ENCODE peak calls at places on chromosomes 6 and 20, in seven cellular contexts. O, T, V, K, N, W and S are unnamed samples.

GRCh38 chr20:48538058-48538825 is 289.6 kb downstream of the PREX1 start:
- DNase-seq in W (peak; percentile 83), O (no peak), K (peak; percentile 90), T (no peak), N (peak; percentile 91), V (no peak), S (peak; percentile 40)

GRCh38 chr20:64244281-64244805 is 11.2 kb upstream of the PCMTD2 start:
- DNase-seq in T (no peak), O (no peak), N (no peak), W (no peak), V (no peak), K (no peak), S (no peak)

GRCh38 chr20:62832212-62832922 is 15.5 kb downstream of the COL9A3 start:
- DNase-seq in N (peak; percentile 57), O (no peak), T (no peak), V (peak; percentile 79), K (no peak), W (no peak), S (peak; percentile 84)

GRCh38 chr20:41370176-41370575 is 3.6 kb upstream of the EMILIN3 start:
- DNase-seq in V (no peak), N (no peak), T (no peak), W (no peak), K (peak; percentile 17), O (no peak), S (no peak)

GRCh38 chr6:167956983-167957492 is 40.4 kb upstream of the KIF25 start:
- DNase-seq in V (no peak), W (peak; percentile 55), O (no peak), K (no peak), N (no peak), T (no peak), S (no peak)

GRCh38 chr6:130029163-130029562 is 10.8 kb downstream of the L3MBTL3 start:
- DNase-seq in O (no peak), V (peak; percentile 64), T (no peak), W (no peak), N (no peak), K (no peak), S (no peak)

GRCh38 chr6:138817799-138818198 is 21.9 kb downstream of the ECT2L start:
- DNase-seq in T (no peak), V (no peak), W (no peak), K (peak; percentile 100), O (no peak), N (no peak), S (peak; percentile 46)

GRCh38 chr20:46060301-46060881 is 29.4 kb downstream of the NCOA5 start:
- DNase-seq in T (no peak), O (peak; percentile 48), N (no peak), K (no peak), W (no peak), V (peak; percentile 36), S (no peak)

GRCh38 chr6:33851959-33852358 is 48.2 kb upstream of the MLN start:
- DNase-seq in V (no peak), K (no peak), O (no peak), T (no peak), N (peak; percentile 62), W (no peak), S (peak; percentile 93)

GRCh38 chr6:85756982-85757381 is 114.3 kb upstream of the SYNCRIP start:
- DNase-seq in N (no peak), T (peak; percentile 5), K (no peak), V (peak; percentile 51), W (no peak), O (no peak), S (no peak)

GRCh38 chr6:6694368-6694780 is 105.9 kb downstream of the LY86 start:
- DNase-seq in N (no peak), O (no peak), T (no peak), W (no peak), V (no peak), K (no peak), S (peak; percentile 44)

GRCh38 chr6:34226731-34227586 is 9.7 kb upstream of the HMGA1 start:
- DNase-seq in N (no peak), V (no peak), W (no peak), K (no peak), T (no peak), O (no peak), S (peak; percentile 82)

GRCh38 chr6:35360349-35361138 is 18.2 kb downstream of the PPARD start:
- DNase-seq in O (no peak), N (peak; percentile 27), V (no peak), T (no peak), W (no peak), K (peak; percentile 70), S (peak; percentile 73)

GRCh38 chr20:9458075-9458818 is 56.1 kb upstream of the LAMP5 start:
- DNase-seq in T (no peak), W (no peak), K (peak; percentile 58), N (peak; percentile 35), V (peak; percentile 84), O (no peak), S (peak; percentile 12)

GRCh38 chr6:20117474-20117873 is 94.8 kb downstream of the MBOAT1 start:
- DNase-seq in W (no peak), T (no peak), V (no peak), N (peak; percentile 32), K (peak; percentile 67), O (no peak), S (no peak)

GRCh38 chr6:163526356-163526755 is 111.8 kb downstream of the QKI start:
- DNase-seq in K (no peak), N (no peak), T (no peak), O (no peak), V (no peak), W (no peak), S (no peak)

GRCh38 chr20:61899971-61900370 is 165.7 kb downstream of the TAF4 start:
- DNase-seq in K (no peak), O (no peak), N (no peak), W (no peak), T (no peak), V (no peak), S (no peak)

GRCh38 chr20:37668166-37668565 is 25.7 kb upstream of the CTNNBL1 start:
- DNase-seq in V (no peak), T (no peak), O (no peak), W (no peak), K (no peak), N (no peak), S (no peak)

GRCh38 chr6:170259301-170259700 is 31.6 kb downstream of the DLL1 start:
- DNase-seq in K (no peak), T (no peak), V (no peak), W (no peak), N (no peak), O (no peak), S (no peak)

GRCh38 chr6:158819213-158819976 is at the start of gene EZR:
- DNase-seq in V (peak; percentile 74), W (peak; percentile 84), N (peak; percentile 66), T (no peak), K (peak; percentile 76), O (peak; percentile 86), S (peak; percentile 97)

GRCh38 chr6:130376921-130377320 is 11.1 kb downstream of the TMEM200A start:
- DNase-seq in N (no peak), K (no peak), O (no peak), W (no peak), T (no peak), V (no peak), S (no peak)

GRCh38 chr20:4720977-4721349 is 746 bp upstream of the PRND start:
- DNase-seq in T (no peak), O (no peak), N (no peak), V (no peak), W (no peak), K (no peak), S (peak; percentile 62)
- H3K4me3 ChIP-seq in T (no peak overlapping the region), O (no peak overlapping the region), N (no peak overlapping the region), V (peak overlapping the region; percentile 27), W (no peak overlapping the region), K (no peak overlapping the region), S (no peak overlapping the region)

GRCh38 chr20:34461779-34462087 is 54.5 kb upstream of the DYNLRB1 start:
- DNase-seq in T (no peak), O (no peak), W (no peak), V (no peak), K (no peak), N (no peak), S (no peak)
- H3K36me3 ChIP-seq in T (peaks cover 21% of the 10 kb centered on the region), O (peaks cover 26% of the 10 kb centered on the region), W (peaks cover 83% of the 10 kb centered on the region), V (peaks cover 4% of the 10 kb centered on the region), K (peaks cover 35% of the 10 kb centered on the region), N (peaks cover 58% of the 10 kb centered on the region), S (peaks cover 5% of the 10 kb centered on the region)

DNA sequence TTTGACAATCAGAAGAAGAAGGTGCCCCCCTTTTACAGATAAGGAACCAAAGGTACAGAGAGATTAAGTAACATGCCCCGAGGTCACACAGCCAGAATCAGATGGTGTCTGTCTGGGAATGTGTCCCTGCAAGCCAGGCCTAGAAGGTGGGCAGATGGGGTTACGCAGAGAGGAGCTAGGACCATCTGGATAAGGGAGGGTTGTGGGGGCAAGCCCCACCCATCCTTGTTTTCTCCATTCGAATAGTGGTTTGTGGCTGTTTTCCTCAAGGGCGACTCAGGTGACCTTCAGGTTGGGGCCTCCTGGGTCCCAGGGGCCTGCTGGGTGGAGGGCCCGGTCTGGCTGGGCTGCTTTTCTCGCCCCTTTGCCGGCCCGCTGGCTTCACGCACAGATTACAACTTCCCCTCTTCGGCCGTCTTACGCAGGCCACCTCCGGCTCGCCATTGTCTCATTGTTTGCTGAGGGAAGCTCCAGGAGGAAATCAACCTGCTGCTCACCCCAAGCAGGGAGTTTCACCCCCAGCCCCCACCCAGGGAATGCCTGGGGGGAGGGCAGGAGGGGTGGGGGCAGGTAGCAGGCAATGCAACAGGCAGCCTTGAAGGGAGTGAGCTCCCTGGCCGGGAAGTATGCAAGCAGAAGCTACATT is 30.8 kb upstream of the CSNK2A1 start:
- DNase-seq in N (peak; percentile 64), T (no peak), V (no peak), W (no peak), K (no peak), O (no peak), S (peak; percentile 72)
- H3K27me3 ChIP-seq in N (peaks cover 17% of the 10 kb centered on the region), T (peaks cover 11% of the 10 kb centered on the region), V (peaks cover 7% of the 10 kb centered on the region), W (peaks cover 36% of the 10 kb centered on the region), K (peaks cover 4% of the 10 kb centered on the region), O (no peaks in the 10 kb centered on the region), S (no peaks in the 10 kb centered on the region)

GRCh38 chr6:113997106-113997505 is 26.2 kb upstream of the HDAC2 start:
- DNase-seq in K (peak; percentile 59), V (no peak), N (no peak), T (peak; percentile 78), O (no peak), W (no peak), S (no peak)

GRCh38 chr6:113999284-113999683 is 28.3 kb upstream of the HDAC2 start:
- DNase-seq in T (no peak), W (no peak), N (no peak), O (no peak), K (no peak), V (no peak), S (no peak)

GRCh38 chr6:113994934-113995342 is 24.0 kb upstream of the HDAC2 start:
- DNase-seq in O (no peak), T (peak; percentile 92), W (peak; percentile 88), N (peak; percentile 43), V (peak; percentile 80), K (peak; percentile 86), S (peak; percentile 53)

GRCh38 chr6:113998811-113999210 is 27.9 kb upstream of the HDAC2 start:
- DNase-seq in K (no peak), O (no peak), T (no peak), N (no peak), V (no peak), W (no peak), S (no peak)

DNA sequence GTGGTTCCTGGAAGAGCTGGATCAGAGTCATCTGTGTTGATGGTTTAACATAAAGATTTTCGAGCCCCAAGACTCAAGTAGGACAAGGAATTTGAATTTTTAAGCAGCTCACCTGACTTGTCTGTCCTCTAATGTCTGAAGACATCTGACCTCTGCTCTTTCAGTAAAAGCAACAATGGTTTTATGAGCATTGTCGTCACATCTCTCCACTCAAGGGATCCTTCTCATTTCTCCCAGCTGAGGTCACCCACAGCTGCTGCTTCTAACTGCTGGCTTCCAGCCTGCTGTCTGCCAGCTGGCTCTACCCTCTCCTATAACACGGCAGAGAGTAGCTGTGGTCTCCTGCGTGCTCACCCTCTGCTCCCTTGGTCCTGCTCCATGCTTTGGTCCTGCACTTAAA is 24.7 kb upstream of the HDAC2 start:
- DNase-seq in W (peak; percentile 92), N (no peak), K (peak; percentile 78), V (no peak), T (peak; percentile 88), O (peak; percentile 82), S (no peak)
- H3K4me3 ChIP-seq in W (peak overlapping the region; percentile 26), N (no peak overlapping the region), K (no peak overlapping the region), V (no peak overlapping the region), T (no peak overlapping the region), O (no peak overlapping the region), S (no peak overlapping the region)